ENCODE peak calls at places on chromosomes 5 and 9, in six cellular contexts. M, W, P, A, J and Y are unnamed samples.

GRCh38 chr5:140162781-140163180 is 12.2 kb upstream of the CYSTM1 start:
- DNase-seq in J (no peak), A (no peak), W (no peak), P (no peak), M (no peak), Y (no peak)

GRCh38 chr5:31639488-31640011 is 619 bp downstream of the PDZD2 start:
- DNase-seq in P (no peak), M (no peak), W (peak; percentile 35), A (no peak), J (no peak), Y (peak; percentile 24)

GRCh38 chr5:62720036-62720441 is 141.4 kb downstream of the LRRC70 start:
- DNase-seq in A (peak; percentile 58), P (no peak), J (no peak), W (no peak), M (peak; percentile 36), Y (peak; percentile 69)

GRCh38 chr5:56011835-56012234 is 17.1 kb upstream of the IL6ST start:
- DNase-seq in W (no peak), J (no peak), A (no peak), M (peak; percentile 55), P (no peak), Y (no peak)

GRCh38 chr9:78031271-78031825 is at the start of gene GNAQ:
- DNase-seq in M (no peak), P (peak; percentile 35), J (no peak), A (peak; percentile 67), W (peak; percentile 38), Y (peak; percentile 40)

GRCh38 chr9:16202913-16203734 is 650.3 kb downstream of the CCDC171 start:
- DNase-seq in A (peak; percentile 28), M (peak; percentile 90), W (no peak), P (no peak), J (no peak), Y (no peak)

GRCh38 chr5:32329395-32329834 is 16.7 kb upstream of the MTMR12 start:
- DNase-seq in J (peak; percentile 67), P (peak; percentile 46), W (peak; percentile 65), M (peak; percentile 80), A (peak; percentile 71), Y (peak; percentile 82)

GRCh38 chr5:133299021-133299420 is 247.2 kb downstream of the HSPA4 start:
- DNase-seq in J (no peak), A (no peak), M (no peak), W (no peak), P (no peak), Y (peak; percentile 66)

GRCh38 chr5:112366987-112367386 is 52.1 kb downstream of the EPB41L4A start:
- DNase-seq in A (peak; percentile 43), J (no peak), M (peak; percentile 34), W (no peak), P (no peak), Y (peak; percentile 14)

GRCh38 chr5:95728494-95729114 is 2.5 kb upstream of the RHOBTB3 start:
- DNase-seq in J (no peak), W (no peak), M (no peak), A (no peak), P (no peak), Y (no peak)

GRCh38 chr5:154868702-154869101 is 10.3 kb downstream of the CNOT8 start:
- DNase-seq in A (peak; percentile 20), J (no peak), W (no peak), M (peak; percentile 38), P (no peak), Y (peak; percentile 25)

GRCh38 chr5:151896041-151896691 is 28.5 kb downstream of the GLRA1 start:
- DNase-seq in A (peak; percentile 8), M (peak; percentile 18), W (no peak), P (no peak), J (no peak), Y (no peak)

GRCh38 chr5:157252741-157253465 is 13.0 kb upstream of the CYFIP2 start:
- DNase-seq in W (no peak), A (no peak), M (no peak), J (no peak), P (no peak), Y (no peak)

GRCh38 chr5:177390363-177391300 is 6.4 kb downstream of the SLC34A1 start:
- DNase-seq in W (peak; percentile 69), M (peak; percentile 87), P (peak; percentile 69), J (no peak), A (peak; percentile 90), Y (peak; percentile 79)

GRCh38 chr5:113221294-113222176 is 213.3 kb downstream of the TSSK1B start:
- DNase-seq in J (no peak), M (no peak), P (no peak), A (no peak), W (no peak), Y (no peak)

GRCh38 chr5:69368458-69369368 is 607 bp downstream of the AK6 start:
- DNase-seq in A (peak; percentile 43), P (no peak), M (peak; percentile 3), W (no peak), J (no peak), Y (no peak)

GRCh38 chr5:58094031-58094430 is 365.9 kb downstream of the PLK2 start:
- DNase-seq in M (peak; percentile 89), J (peak; percentile 39), A (no peak), W (no peak), P (no peak), Y (no peak)

GRCh38 chr5:61167382-61167781 is 5.1 kb upstream of the SMIM15 start:
- DNase-seq in M (peak; percentile 51), W (no peak), P (no peak), J (no peak), A (peak; percentile 44), Y (peak; percentile 11)

GRCh38 chr5:15234911-15235310 is 265.1 kb upstream of the FBXL7 start:
- DNase-seq in M (no peak), A (no peak), W (no peak), P (no peak), J (no peak), Y (no peak)

GRCh38 chr9:137721479-137721878 is 102.7 kb downstream of the EHMT1 start:
- DNase-seq in W (no peak), M (no peak), J (no peak), A (no peak), P (no peak), Y (no peak)

GRCh38 chr5:73596705-73597328 is 29.2 kb upstream of the ARHGEF28 start:
- DNase-seq in J (no peak), P (no peak), M (peak; percentile 78), A (peak; percentile 63), W (no peak), Y (peak; percentile 52)

GRCh38 chr9:70406446-70406862 is 8.0 kb downstream of the KLF9 start:
- DNase-seq in J (no peak), A (no peak), W (no peak), M (no peak), P (no peak), Y (no peak)

GRCh38 chr5:5017827-5018559 is 122.1 kb upstream of the ADAMTS16 start:
- DNase-seq in M (peak; percentile 14), J (no peak), A (no peak), W (no peak), P (no peak), Y (no peak)

GRCh38 chr9:101408374-101409078 is 9.9 kb downstream of the ZNF189 start:
- DNase-seq in A (no peak), P (no peak), W (no peak), M (peak; percentile 27), J (no peak), Y (no peak)
- H3K9me3 ChIP-seq in A (peaks cover 95% of the 10 kb centered on the region), P (peaks cover 31% of the 10 kb centered on the region), W (peaks cover 100% of the 10 kb centered on the region), M (peaks cover 97% of the 10 kb centered on the region), J (peaks cover 64% of the 10 kb centered on the region), Y (peaks cover 46% of the 10 kb centered on the region)

GRCh38 chr9:121598167-121599000 is 53.0 kb upstream of the DAB2IP start:
- DNase-seq in W (peak; percentile 93), P (peak; percentile 85), J (no peak), A (peak; percentile 93), M (no peak), Y (no peak)

GRCh38 chr9:121597693-121598166 is 53.7 kb upstream of the DAB2IP start:
- DNase-seq in M (no peak), W (no peak), A (no peak), P (no peak), J (no peak), Y (no peak)

GRCh38 chr9:121601234-121601633 is 50.2 kb upstream of the DAB2IP start:
- DNase-seq in J (no peak), M (no peak), A (no peak), W (no peak), P (no peak), Y (no peak)

GRCh38 chr9:121599872-121600585 is 51.4 kb upstream of the DAB2IP start:
- DNase-seq in P (no peak), M (no peak), W (no peak), A (no peak), J (no peak), Y (peak; percentile 38)

GRCh38 chr9:121599186-121599871 is 52.1 kb upstream of the DAB2IP start:
- DNase-seq in J (no peak), W (peak; percentile 88), P (peak; percentile 82), M (peak; percentile 64), A (peak; percentile 89), Y (peak; percentile 90)
- H3K4me3 ChIP-seq in J (peak overlapping the region; percentile 47), W (peak overlapping the region; percentile 77), P (peak overlapping the region; percentile 67), M (peak overlapping the region; percentile 61), A (peak overlapping the region; percentile 48), Y (peak overlapping the region; percentile 74)

GRCh38 chr9:88313364-88314220 is 74.7 kb upstream of the SPIN1 start:
- DNase-seq in P (no peak), A (no peak), J (no peak), W (no peak), M (no peak), Y (no peak)
- TF ChIP-seq CTCF in P (no peak), A (no peak), J (no peak), W (no peak), M (no peak), Y (no peak)

GRCh38 chr5:141343242-141343952 is at the start of gene PCDHGA3:
- DNase-seq in M (peak; percentile 61), P (no peak), J (no peak), W (peak; percentile 46), A (no peak), Y (no peak)
- H3K9me3 ChIP-seq in M (peaks cover 31% of the 10 kb centered on the region), P (no peaks in the 10 kb centered on the region), J (no peaks in the 10 kb centered on the region), W (peaks cover 95% of the 10 kb centered on the region), A (no peaks in the 10 kb centered on the region), Y (peaks cover 23% of the 10 kb centered on the region)

DNA sequence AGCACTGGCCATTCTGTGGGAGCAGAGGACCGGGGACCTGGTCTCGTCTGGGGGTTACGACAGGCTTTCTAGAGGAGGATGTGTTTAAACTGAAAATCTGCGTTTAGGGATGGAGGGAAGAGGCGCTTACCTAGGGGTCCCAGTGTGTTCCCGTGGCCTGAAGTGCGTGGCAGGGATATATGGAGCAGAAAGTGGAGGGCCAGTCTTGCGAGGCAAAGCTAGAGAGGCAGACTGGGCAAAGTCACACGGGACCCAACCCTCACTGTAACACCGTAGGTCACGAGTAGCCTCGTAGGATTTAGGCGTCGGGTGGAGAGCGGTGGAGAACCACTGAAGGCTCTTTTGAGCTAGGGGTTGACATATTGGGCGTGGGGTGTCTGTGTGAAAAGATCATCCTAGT is 32.8 kb upstream of the POMT1 start:
- DNase-seq in W (no peak), M (no peak), J (no peak), A (no peak), P (no peak), Y (no peak)
- H3K4me3 ChIP-seq in W (no peak overlapping the region), M (no peak overlapping the region), J (no peak overlapping the region), A (no peak overlapping the region), P (no peak overlapping the region), Y (no peak overlapping the region)

GRCh38 chr9:89793124-89793495 is 188.3 kb downstream of the GADD45G start:
- DNase-seq in W (no peak), A (no peak), J (no peak), P (no peak), M (no peak), Y (no peak)
- TF ChIP-seq CTCF in W (no peak), A (no peak), J (no peak), P (no peak), M (no peak), Y (no peak)